ENCODE peak calls at places on chromosomes 5 and 9, in six cellular contexts. One of them, this sample, is unnamed.

GRCh38 chr5:1125030-1125357 is 13.1 kb upstream of the SLC12A7 start:
- DNase-seq in CD8-positive, alpha-beta T cell: no peak
- DNase-seq in AG10803: peak
- DNase-seq in endodermal cell: no peak
- DNase-seq in progenitor cell of endocrine pancreas: no peak
- DNase-seq in glutamatergic neuron: peak
- DNase-seq in this sample: no peak

GRCh38 chr5:4144608-4145007 is 549.0 kb downstream of the IRX1 start:
- DNase-seq in CD8-positive, alpha-beta T cell: no peak
- DNase-seq in AG10803: no peak
- DNase-seq in endodermal cell: no peak
- DNase-seq in progenitor cell of endocrine pancreas: no peak
- DNase-seq in glutamatergic neuron: no peak
- DNase-seq in this sample: no peak

GRCh38 chr5:56825222-56825824 is 10.0 kb downstream of the MAP3K1 start:
- DNase-seq in CD8-positive, alpha-beta T cell: no peak
- DNase-seq in AG10803: no peak
- DNase-seq in endodermal cell: no peak
- DNase-seq in progenitor cell of endocrine pancreas: no peak
- DNase-seq in glutamatergic neuron: no peak
- DNase-seq in this sample: no peak

GRCh38 chr9:72592501-72593403 is 71.3 kb downstream of the TMC1 start:
- DNase-seq in CD8-positive, alpha-beta T cell: peak
- DNase-seq in AG10803: peak
- DNase-seq in endodermal cell: peak
- DNase-seq in progenitor cell of endocrine pancreas: no peak
- DNase-seq in glutamatergic neuron: no peak
- DNase-seq in this sample: no peak

GRCh38 chr5:122182491-122182921 is 53.2 kb downstream of the ZNF474 start:
- DNase-seq in CD8-positive, alpha-beta T cell: no peak
- DNase-seq in AG10803: peak
- DNase-seq in endodermal cell: peak
- DNase-seq in progenitor cell of endocrine pancreas: no peak
- DNase-seq in glutamatergic neuron: no peak
- DNase-seq in this sample: no peak

GRCh38 chr9:1042466-1042865 is 7.7 kb upstream of the DMRT2 start:
- DNase-seq in CD8-positive, alpha-beta T cell: no peak
- DNase-seq in AG10803: no peak
- DNase-seq in endodermal cell: peak
- DNase-seq in progenitor cell of endocrine pancreas: peak
- DNase-seq in glutamatergic neuron: peak
- DNase-seq in this sample: no peak

GRCh38 chr9:98488578-98489312 is 220.0 kb downstream of the GABBR2 start:
- DNase-seq in CD8-positive, alpha-beta T cell: no peak
- DNase-seq in AG10803: peak
- DNase-seq in endodermal cell: no peak
- DNase-seq in progenitor cell of endocrine pancreas: no peak
- DNase-seq in glutamatergic neuron: no peak
- DNase-seq in this sample: no peak

GRCh38 chr5:74424162-74424868 is 216.2 kb downstream of the ENC1 start:
- DNase-seq in CD8-positive, alpha-beta T cell: no peak
- DNase-seq in AG10803: peak
- DNase-seq in endodermal cell: no peak
- DNase-seq in progenitor cell of endocrine pancreas: no peak
- DNase-seq in glutamatergic neuron: no peak
- DNase-seq in this sample: no peak

GRCh38 chr5:19270153-19270552 is 717.8 kb downstream of the CDH18 start:
- DNase-seq in CD8-positive, alpha-beta T cell: no peak
- DNase-seq in AG10803: no peak
- DNase-seq in endodermal cell: no peak
- DNase-seq in progenitor cell of endocrine pancreas: no peak
- DNase-seq in glutamatergic neuron: peak
- DNase-seq in this sample: no peak

GRCh38 chr9:1335174-1335573 is 285.0 kb downstream of the DMRT2 start:
- DNase-seq in CD8-positive, alpha-beta T cell: no peak
- DNase-seq in AG10803: no peak
- DNase-seq in endodermal cell: no peak
- DNase-seq in progenitor cell of endocrine pancreas: no peak
- DNase-seq in glutamatergic neuron: no peak
- DNase-seq in this sample: no peak

GRCh38 chr5:89255845-89256463 is 373.0 kb upstream of the MEF2C start:
- DNase-seq in CD8-positive, alpha-beta T cell: no peak
- DNase-seq in AG10803: peak
- DNase-seq in endodermal cell: no peak
- DNase-seq in progenitor cell of endocrine pancreas: no peak
- DNase-seq in glutamatergic neuron: no peak
- DNase-seq in this sample: no peak

GRCh38 chr5:139655727-139656271 is 7.7 kb downstream of the CXXC5 start:
- DNase-seq in CD8-positive, alpha-beta T cell: no peak
- DNase-seq in AG10803: peak
- DNase-seq in endodermal cell: no peak
- DNase-seq in progenitor cell of endocrine pancreas: no peak
- DNase-seq in glutamatergic neuron: no peak
- DNase-seq in this sample: no peak

GRCh38 chr9:105405514-105406131 is 42.2 kb upstream of the FSD1L start:
- DNase-seq in CD8-positive, alpha-beta T cell: peak
- DNase-seq in AG10803: peak
- DNase-seq in endodermal cell: no peak
- DNase-seq in progenitor cell of endocrine pancreas: no peak
- DNase-seq in glutamatergic neuron: peak
- DNase-seq in this sample: no peak

GRCh38 chr5:36156619-36157018 is 4.7 kb downstream of the SKP2 start:
- DNase-seq in CD8-positive, alpha-beta T cell: no peak
- DNase-seq in AG10803: peak
- DNase-seq in endodermal cell: no peak
- DNase-seq in progenitor cell of endocrine pancreas: no peak
- DNase-seq in glutamatergic neuron: no peak
- DNase-seq in this sample: no peak

GRCh38 chr9:129052592-129052991 is 16.2 kb downstream of the MIGA2 start:
- DNase-seq in CD8-positive, alpha-beta T cell: no peak
- DNase-seq in AG10803: no peak
- DNase-seq in endodermal cell: no peak
- DNase-seq in progenitor cell of endocrine pancreas: no peak
- DNase-seq in glutamatergic neuron: no peak
- DNase-seq in this sample: no peak

GRCh38 chr9:7467186-7467585 is 332.4 kb downstream of the DMAC1 start:
- DNase-seq in CD8-positive, alpha-beta T cell: no peak
- DNase-seq in AG10803: no peak
- DNase-seq in endodermal cell: no peak
- DNase-seq in progenitor cell of endocrine pancreas: no peak
- DNase-seq in glutamatergic neuron: no peak
- DNase-seq in this sample: no peak

GRCh38 chr9:93897075-93897970 is 57.8 kb downstream of the BARX1 start:
- DNase-seq in CD8-positive, alpha-beta T cell: peak
- DNase-seq in AG10803: no peak
- DNase-seq in endodermal cell: peak
- DNase-seq in progenitor cell of endocrine pancreas: peak
- DNase-seq in glutamatergic neuron: no peak
- DNase-seq in this sample: no peak

GRCh38 chr9:89078860-89079259 is 87.6 kb downstream of the S1PR3 start:
- DNase-seq in CD8-positive, alpha-beta T cell: no peak
- DNase-seq in AG10803: peak
- DNase-seq in endodermal cell: no peak
- DNase-seq in progenitor cell of endocrine pancreas: no peak
- DNase-seq in glutamatergic neuron: no peak
- DNase-seq in this sample: no peak

GRCh38 chr9:73204910-73205309 is 53.2 kb downstream of the ANXA1 start:
- DNase-seq in CD8-positive, alpha-beta T cell: no peak
- DNase-seq in AG10803: no peak
- DNase-seq in endodermal cell: no peak
- DNase-seq in progenitor cell of endocrine pancreas: no peak
- DNase-seq in glutamatergic neuron: no peak
- DNase-seq in this sample: no peak

GRCh38 chr5:67021522-67022316 is 174.9 kb downstream of the CD180 start:
- DNase-seq in CD8-positive, alpha-beta T cell: no peak
- DNase-seq in AG10803: peak
- DNase-seq in endodermal cell: no peak
- DNase-seq in progenitor cell of endocrine pancreas: no peak
- DNase-seq in glutamatergic neuron: no peak
- DNase-seq in this sample: no peak

GRCh38 chr5:2864515-2864914 is 113.0 kb upstream of the IRX2 start:
- DNase-seq in CD8-positive, alpha-beta T cell: no peak
- DNase-seq in AG10803: no peak
- DNase-seq in endodermal cell: no peak
- DNase-seq in progenitor cell of endocrine pancreas: no peak
- DNase-seq in glutamatergic neuron: no peak
- DNase-seq in this sample: no peak

GRCh38 chr5:150485770-150486401 is 22.0 kb upstream of the NDST1 start:
- DNase-seq in CD8-positive, alpha-beta T cell: peak
- DNase-seq in AG10803: peak
- DNase-seq in endodermal cell: peak
- DNase-seq in progenitor cell of endocrine pancreas: peak
- DNase-seq in glutamatergic neuron: peak
- DNase-seq in this sample: no peak

GRCh38 chr9:130539473-130540223 is 39.7 kb upstream of the FUBP3 start:
- DNase-seq in CD8-positive, alpha-beta T cell: no peak
- DNase-seq in AG10803: peak
- DNase-seq in endodermal cell: no peak
- DNase-seq in progenitor cell of endocrine pancreas: no peak
- DNase-seq in glutamatergic neuron: no peak
- DNase-seq in this sample: no peak

GRCh38 chr5:76402880-76403712 is at the start of gene IQGAP2:
- DNase-seq in CD8-positive, alpha-beta T cell: peak
- DNase-seq in AG10803: peak
- DNase-seq in endodermal cell: peak
- DNase-seq in progenitor cell of endocrine pancreas: peak
- DNase-seq in glutamatergic neuron: peak
- DNase-seq in this sample: no peak

GRCh38 chr5:43215073-43215631 is 23.1 kb downstream of the NIM1K start:
- DNase-seq in CD8-positive, alpha-beta T cell: no peak
- DNase-seq in AG10803: peak
- DNase-seq in endodermal cell: no peak
- DNase-seq in progenitor cell of endocrine pancreas: no peak
- DNase-seq in glutamatergic neuron: peak
- DNase-seq in this sample: no peak

GRCh38 chr9:33374190-33374589 is 28.2 kb downstream of the AQP7 start:
- DNase-seq in CD8-positive, alpha-beta T cell: no peak
- DNase-seq in AG10803: no peak
- DNase-seq in endodermal cell: no peak
- DNase-seq in progenitor cell of endocrine pancreas: no peak
- DNase-seq in glutamatergic neuron: no peak
- DNase-seq in this sample: no peak

GRCh38 chr5:52554297-52554696 is 233.4 kb upstream of the ITGA1 start:
- DNase-seq in CD8-positive, alpha-beta T cell: no peak
- DNase-seq in AG10803: no peak
- DNase-seq in endodermal cell: no peak
- DNase-seq in progenitor cell of endocrine pancreas: no peak
- DNase-seq in glutamatergic neuron: no peak
- DNase-seq in this sample: no peak

GRCh38 chr5:175464414-175465233 is 13.7 kb upstream of the SFXN1 start:
- DNase-seq in CD8-positive, alpha-beta T cell: peak
- DNase-seq in AG10803: no peak
- DNase-seq in endodermal cell: peak
- DNase-seq in progenitor cell of endocrine pancreas: peak
- DNase-seq in glutamatergic neuron: peak
- DNase-seq in this sample: no peak

GRCh38 chr5:73365301-73365853 is 83.2 kb downstream of the FOXD1 start:
- DNase-seq in CD8-positive, alpha-beta T cell: no peak
- DNase-seq in AG10803: peak
- DNase-seq in endodermal cell: no peak
- DNase-seq in progenitor cell of endocrine pancreas: no peak
- DNase-seq in glutamatergic neuron: no peak
- DNase-seq in this sample: no peak

GRCh38 chr5:73367650-73368049 is 80.9 kb downstream of the FOXD1 start:
- DNase-seq in CD8-positive, alpha-beta T cell: no peak
- DNase-seq in AG10803: peak
- DNase-seq in endodermal cell: no peak
- DNase-seq in progenitor cell of endocrine pancreas: no peak
- DNase-seq in glutamatergic neuron: no peak
- DNase-seq in this sample: no peak

GRCh38 chr5:73359395-73359794 is 89.2 kb downstream of the FOXD1 start:
- DNase-seq in CD8-positive, alpha-beta T cell: no peak
- DNase-seq in AG10803: no peak
- DNase-seq in endodermal cell: no peak
- DNase-seq in progenitor cell of endocrine pancreas: no peak
- DNase-seq in glutamatergic neuron: no peak
- DNase-seq in this sample: no peak

GRCh38 chr5:73365990-73366667 is 82.4 kb downstream of the FOXD1 start:
- DNase-seq in CD8-positive, alpha-beta T cell: no peak
- DNase-seq in AG10803: no peak
- DNase-seq in endodermal cell: no peak
- DNase-seq in progenitor cell of endocrine pancreas: no peak
- DNase-seq in glutamatergic neuron: no peak
- DNase-seq in this sample: no peak

GRCh38 chr5:73363911-73364730 is 84.5 kb downstream of the FOXD1 start:
- DNase-seq in CD8-positive, alpha-beta T cell: no peak
- DNase-seq in AG10803: peak
- DNase-seq in endodermal cell: no peak
- DNase-seq in progenitor cell of endocrine pancreas: no peak
- DNase-seq in glutamatergic neuron: no peak
- DNase-seq in this sample: no peak
- TF ChIP-seq CTCF in CD8-positive, alpha-beta T cell: no peak
- TF ChIP-seq CTCF in AG10803: peak
- TF ChIP-seq CTCF in endodermal cell: no peak
- TF ChIP-seq CTCF in progenitor cell of endocrine pancreas: no peak
- TF ChIP-seq CTCF in glutamatergic neuron: no peak
- TF ChIP-seq CTCF in this sample: no peak

DNA sequence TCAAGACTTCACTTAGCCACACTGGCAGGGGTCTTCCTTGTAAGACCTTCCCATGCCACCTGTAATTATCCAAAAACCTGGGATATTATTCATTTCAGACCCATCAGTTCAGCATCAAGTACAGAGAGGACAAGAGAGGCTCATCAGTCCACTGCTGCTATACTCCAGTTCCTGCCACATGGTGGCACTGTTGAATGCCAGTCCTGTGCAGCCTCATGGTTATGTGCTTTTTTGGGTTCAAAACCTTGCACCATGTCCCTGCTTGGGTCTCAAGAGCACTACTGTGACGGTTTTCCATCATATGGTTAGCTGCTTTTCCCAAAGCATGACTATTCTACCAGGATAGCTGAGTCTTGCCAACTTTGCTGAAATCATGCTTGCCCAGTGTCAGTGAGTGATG is 8.5 kb downstream of the PTGS1 start:
- DNase-seq in CD8-positive, alpha-beta T cell: no peak
- DNase-seq in AG10803: no peak
- DNase-seq in endodermal cell: peak
- DNase-seq in progenitor cell of endocrine pancreas: no peak
- DNase-seq in glutamatergic neuron: no peak
- DNase-seq in this sample: no peak
- TF ChIP-seq CTCF in CD8-positive, alpha-beta T cell: no peak
- TF ChIP-seq CTCF in AG10803: peak
- TF ChIP-seq CTCF in endodermal cell: peak
- TF ChIP-seq CTCF in progenitor cell of endocrine pancreas: peak
- TF ChIP-seq CTCF in glutamatergic neuron: peak
- TF ChIP-seq CTCF in this sample: no peak

GRCh38 chr5:172870807-172871431 is 36.9 kb downstream of the ERGIC1 start:
- DNase-seq in CD8-positive, alpha-beta T cell: no peak
- DNase-seq in AG10803: no peak
- DNase-seq in endodermal cell: no peak
- DNase-seq in progenitor cell of endocrine pancreas: no peak
- DNase-seq in glutamatergic neuron: peak
- DNase-seq in this sample: no peak
- TF ChIP-seq CTCF in CD8-positive, alpha-beta T cell: no peak
- TF ChIP-seq CTCF in AG10803: no peak
- TF ChIP-seq CTCF in endodermal cell: no peak
- TF ChIP-seq CTCF in progenitor cell of endocrine pancreas: no peak
- TF ChIP-seq CTCF in glutamatergic neuron: no peak
- TF ChIP-seq CTCF in this sample: no peak

GRCh38 chr9:14087576-14087975 is 226.4 kb downstream of the NFIB start:
- DNase-seq in CD8-positive, alpha-beta T cell: no peak
- DNase-seq in AG10803: no peak
- DNase-seq in endodermal cell: no peak
- DNase-seq in progenitor cell of endocrine pancreas: no peak
- DNase-seq in glutamatergic neuron: no peak
- DNase-seq in this sample: no peak
- TF ChIP-seq CTCF in CD8-positive, alpha-beta T cell: no peak
- TF ChIP-seq CTCF in AG10803: no peak
- TF ChIP-seq CTCF in endodermal cell: no peak
- TF ChIP-seq CTCF in progenitor cell of endocrine pancreas: no peak
- TF ChIP-seq CTCF in glutamatergic neuron: no peak
- TF ChIP-seq CTCF in this sample: no peak

GRCh38 chr5:79011219-79011836 is 26.2 kb upstream of the ARSB start:
- DNase-seq in CD8-positive, alpha-beta T cell: no peak
- DNase-seq in AG10803: peak
- DNase-seq in endodermal cell: no peak
- DNase-seq in progenitor cell of endocrine pancreas: no peak
- DNase-seq in glutamatergic neuron: no peak
- DNase-seq in this sample: no peak
- TF ChIP-seq CTCF in CD8-positive, alpha-beta T cell: no peak
- TF ChIP-seq CTCF in AG10803: peak
- TF ChIP-seq CTCF in endodermal cell: peak
- TF ChIP-seq CTCF in progenitor cell of endocrine pancreas: peak
- TF ChIP-seq CTCF in glutamatergic neuron: no peak
- TF ChIP-seq CTCF in this sample: no peak